ENCODE peak calls at places on chromosomes 11 and 22, in seven cellular contexts. I, R, W, J, K, F and M are unnamed samples.

GRCh38 chr22:46967445-46968358 is 205.3 kb downstream of the TBC1D22A start:
- DNase-seq in I (peak; percentile 30), R (no peak), W (no peak), J (no peak), K (no peak), F (no peak), M (no peak)

GRCh38 chr22:35893698-35894097 is 134.9 kb downstream of the RBFOX2 start:
- DNase-seq in I (no peak), R (no peak), W (peak; percentile 50), J (peak; percentile 43), K (no peak), F (no peak), M (no peak)

GRCh38 chr11:130141561-130142341 is 17.8 kb upstream of the ST14 start:
- DNase-seq in I (no peak), R (no peak), W (no peak), J (peak; percentile 35), K (no peak), F (no peak), M (no peak)

GRCh38 chr22:20899827-20900423 is 17.3 kb upstream of the CRKL start:
- DNase-seq in I (no peak), R (no peak), W (no peak), J (no peak), K (no peak), F (no peak), M (no peak)

GRCh38 chr22:44200855-44201550 is 20.3 kb downstream of the PARVG start:
- DNase-seq in I (no peak), R (no peak), W (no peak), J (no peak), K (no peak), F (no peak), M (no peak)

GRCh38 chr11:12534549-12534948 is 139.7 kb upstream of the TEAD1 start:
- DNase-seq in I (no peak), R (no peak), W (no peak), J (no peak), K (no peak), F (no peak), M (no peak)

GRCh38 chr22:30838111-30838510 is 130.5 kb downstream of the MORC2 start:
- DNase-seq in I (no peak), R (no peak), W (peak; percentile 0), J (peak; percentile 28), K (no peak), F (no peak), M (no peak)

GRCh38 chr11:130168105-130168504 is 8.5 kb downstream of the ST14 start:
- DNase-seq in I (no peak), R (no peak), W (no peak), J (peak; percentile 88), K (no peak), F (no peak), M (no peak)

GRCh38 chr11:125950696-125951645 is 5.1 kb downstream of the VSIG10L2 start:
- DNase-seq in I (no peak), R (no peak), W (peak; percentile 57), J (peak; percentile 58), K (no peak), F (no peak), M (no peak)

GRCh38 chr11:40514124-40514523 is 945.3 kb downstream of the LRRC4C start:
- DNase-seq in I (no peak), R (no peak), W (peak; percentile 8), J (no peak), K (no peak), F (no peak), M (no peak)

GRCh38 chr22:42805998-42806481 is 51.0 kb downstream of the ARFGAP3 start:
- DNase-seq in I (no peak), R (no peak), W (no peak), J (no peak), K (peak; percentile 28), F (peak; percentile 47), M (no peak)

GRCh38 chr11:45949992-45950407 is 27.5 kb downstream of the LARGE2 start:
- DNase-seq in I (no peak), R (no peak), W (no peak), J (no peak), K (no peak), F (no peak), M (no peak)

GRCh38 chr22:32073823-32074380 is 30.8 kb downstream of the SLC5A1 start:
- DNase-seq in I (no peak), R (no peak), W (no peak), J (no peak), K (no peak), F (no peak), M (no peak)

GRCh38 chr11:14774738-14775137 is 117.3 kb downstream of the CYP2R1 start:
- DNase-seq in I (peak; percentile 34), R (no peak), W (no peak), J (peak; percentile 3), K (no peak), F (no peak), M (no peak)

GRCh38 chr11:20353829-20354434 is 9.6 kb upstream of the HTATIP2 start:
- DNase-seq in I (peak; percentile 37), R (no peak), W (peak; percentile 59), J (peak; percentile 48), K (no peak), F (peak; percentile 53), M (no peak)

GRCh38 chr11:70387564-70387963 is 10.8 kb upstream of the CTTN start:
- DNase-seq in I (no peak), R (no peak), W (no peak), J (no peak), K (no peak), F (no peak), M (no peak)

GRCh38 chr22:47197735-47198500 is 435.5 kb downstream of the TBC1D22A start:
- DNase-seq in I (no peak), R (no peak), W (no peak), J (no peak), K (peak; percentile 21), F (no peak), M (no peak)

GRCh38 chr11:94760296-94760695 is 7.9 kb upstream of the AMOTL1 start:
- DNase-seq in I (no peak), R (no peak), W (no peak), J (no peak), K (no peak), F (no peak), M (peak; percentile 77)

GRCh38 chr11:83350187-83350586 is 64.0 kb upstream of the CCDC90B start:
- DNase-seq in I (no peak), R (no peak), W (no peak), J (no peak), K (no peak), F (no peak), M (no peak)

GRCh38 chr22:23098718-23099524 is 28.6 kb downstream of the GNAZ start:
- DNase-seq in I (no peak), R (no peak), W (no peak), J (no peak), K (no peak), F (no peak), M (no peak)

GRCh38 chr11:62138630-62139425 is 15.0 kb downstream of the INCENP start:
- DNase-seq in I (no peak), R (no peak), W (no peak), J (no peak), K (peak; percentile 22), F (no peak), M (no peak)

GRCh38 chr22:43627485-43628252 is 184.4 kb downstream of the EFCAB6 start:
- DNase-seq in I (no peak), R (no peak), W (no peak), J (no peak), K (no peak), F (no peak), M (no peak)

GRCh38 chr22:42792909-42793847 is 63.9 kb downstream of the ARFGAP3 start:
- DNase-seq in I (no peak), R (no peak), W (no peak), J (no peak), K (no peak), F (no peak), M (no peak)

GRCh38 chr11:34149786-34150185 is 44.4 kb downstream of the NAT10 start:
- DNase-seq in I (peak; percentile 48), R (no peak), W (peak; percentile 21), J (no peak), K (peak; percentile 55), F (peak; percentile 59), M (no peak)
- H3K18ac ChIP-seq in I (no peak overlapping the region), R (no peak overlapping the region), W (no peak overlapping the region), J (no peak overlapping the region), K (no peak overlapping the region), F (no peak overlapping the region), M (no peak overlapping the region)

GRCh38 chr11:107439586-107440201 is 17.9 kb downstream of the CWF19L2 start:
- DNase-seq in I (peak; percentile 8), R (no peak), W (no peak), J (no peak), K (no peak), F (no peak), M (no peak)
- H3K18ac ChIP-seq in I (no peak overlapping the region), R (no peak overlapping the region), W (no peak overlapping the region), J (no peak overlapping the region), K (no peak overlapping the region), F (no peak overlapping the region), M (no peak overlapping the region)

GRCh38 chr11:69325446-69325845 is 31.5 kb downstream of the MYEOV start:
- DNase-seq in I (no peak), R (no peak), W (no peak), J (no peak), K (peak; percentile 7), F (no peak), M (no peak)
- H3K18ac ChIP-seq in I (no peak overlapping the region), R (no peak overlapping the region), W (peak overlapping the region; percentile 25), J (no peak overlapping the region), K (no peak overlapping the region), F (no peak overlapping the region), M (no peak overlapping the region)

DNA sequence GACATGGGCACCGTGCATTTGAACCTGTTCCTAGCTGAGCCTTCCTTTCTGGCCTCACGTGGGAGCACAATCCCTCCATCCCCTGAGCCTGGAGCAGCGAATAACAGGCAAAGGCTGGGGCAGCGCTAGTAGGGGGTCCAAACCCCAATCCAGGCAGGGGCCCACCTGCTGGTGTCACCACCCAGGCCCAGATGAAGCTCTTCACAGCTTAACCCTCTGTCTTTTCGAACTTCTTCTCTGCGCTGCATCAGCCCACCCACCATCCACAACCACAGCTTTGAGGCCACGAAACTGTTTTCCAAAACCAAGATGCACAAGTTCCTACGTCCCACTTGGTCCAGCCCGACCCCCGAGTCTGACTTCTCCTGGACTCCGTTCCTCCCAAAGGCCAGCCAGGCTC is 11.5 kb downstream of the KCNC1 start:
- DNase-seq in I (no peak), R (no peak), W (no peak), J (no peak), K (no peak), F (no peak), M (no peak)
- H3K18ac ChIP-seq in I (no peak overlapping the region), R (no peak overlapping the region), W (no peak overlapping the region), J (no peak overlapping the region), K (no peak overlapping the region), F (no peak overlapping the region), M (no peak overlapping the region)

GRCh38 chr11:26626346-26626745 is 54.3 kb upstream of the MUC15 start:
- DNase-seq in I (no peak), R (no peak), W (peak; percentile 9), J (no peak), K (no peak), F (no peak), M (no peak)
- H3K18ac ChIP-seq in I (no peak overlapping the region), R (no peak overlapping the region), W (no peak overlapping the region), J (no peak overlapping the region), K (no peak overlapping the region), F (no peak overlapping the region), M (no peak overlapping the region)

GRCh38 chr11:44701276-44701675 is 25.5 kb upstream of the TSPAN18 start:
- DNase-seq in I (no peak), R (no peak), W (no peak), J (no peak), K (no peak), F (no peak), M (no peak)
- H3K18ac ChIP-seq in I (no peak overlapping the region), R (peak overlapping the region; percentile 49), W (no peak overlapping the region), J (no peak overlapping the region), K (no peak overlapping the region), F (no peak overlapping the region), M (no peak overlapping the region)